ENCODE peak calls at places on chromosome 21, in ten cellular contexts. G is A673, P is fibroblast of lung, V is cardiac fibroblast, D is body of pancreas, X is breast epithelium, Z is Peyer's patch, K is cardiac muscle cell, M is transverse colon, L is stomach. B is an unnamed sample.

GRCh38 chr21:21997390-21998333 is 999.5 kb downstream of the NCAM2 start:
- DNase-seq in G (peak; percentile 77), P (no peak), V (no peak), D (no peak), X (no peak), Z (no peak), K (no peak), M (no peak), L (no peak), B (no peak)

GRCh38 chr21:38306407-38306806 is 49.6 kb downstream of the KCNJ15 start:
- DNase-seq in G (no peak), P (no peak), V (peak; percentile 95), D (no peak), X (no peak), Z (no peak), K (peak; percentile 79), M (no peak), L (no peak), B (no peak)

GRCh38 chr21:42571391-42572150 is 57.9 kb downstream of the SLC37A1 start:
- DNase-seq in G (no peak), P (no peak), V (no peak), D (peak; percentile 9), X (peak; percentile 37), Z (peak; percentile 40), K (no peak), M (no peak), L (no peak), B (no peak)

GRCh38 chr21:17854771-17855170 is 35.6 kb upstream of the C21orf91 start:
- DNase-seq in G (no peak), P (no peak), V (no peak), D (no peak), X (no peak), Z (no peak), K (no peak), M (no peak), L (no peak), B (no peak)

GRCh38 chr21:42538479-42539275 is 25.0 kb downstream of the SLC37A1 start:
- DNase-seq in G (peak; percentile 22), P (no peak), V (no peak), D (no peak), X (no peak), Z (peak; percentile 36), K (no peak), M (no peak), L (no peak), B (no peak)

GRCh38 chr21:25189497-25189896 is 417.8 kb downstream of the MRPL39 start:
- DNase-seq in G (no peak), P (no peak), V (no peak), D (no peak), X (no peak), Z (no peak), K (no peak), M (no peak), L (no peak), B (no peak)

GRCh38 chr21:43006874-43007208 is 32.5 kb downstream of the PKNOX1 start:
- DNase-seq in G (no peak), P (peak; percentile 31), V (no peak), D (no peak), X (no peak), Z (no peak), K (no peak), M (no peak), L (no peak), B (no peak)

GRCh38 chr21:14457762-14458161 is 74.8 kb upstream of the HSPA13 start:
- DNase-seq in G (no peak), P (no peak), V (no peak), D (no peak), X (no peak), Z (no peak), K (no peak), M (no peak), L (no peak), B (no peak)

DNA sequence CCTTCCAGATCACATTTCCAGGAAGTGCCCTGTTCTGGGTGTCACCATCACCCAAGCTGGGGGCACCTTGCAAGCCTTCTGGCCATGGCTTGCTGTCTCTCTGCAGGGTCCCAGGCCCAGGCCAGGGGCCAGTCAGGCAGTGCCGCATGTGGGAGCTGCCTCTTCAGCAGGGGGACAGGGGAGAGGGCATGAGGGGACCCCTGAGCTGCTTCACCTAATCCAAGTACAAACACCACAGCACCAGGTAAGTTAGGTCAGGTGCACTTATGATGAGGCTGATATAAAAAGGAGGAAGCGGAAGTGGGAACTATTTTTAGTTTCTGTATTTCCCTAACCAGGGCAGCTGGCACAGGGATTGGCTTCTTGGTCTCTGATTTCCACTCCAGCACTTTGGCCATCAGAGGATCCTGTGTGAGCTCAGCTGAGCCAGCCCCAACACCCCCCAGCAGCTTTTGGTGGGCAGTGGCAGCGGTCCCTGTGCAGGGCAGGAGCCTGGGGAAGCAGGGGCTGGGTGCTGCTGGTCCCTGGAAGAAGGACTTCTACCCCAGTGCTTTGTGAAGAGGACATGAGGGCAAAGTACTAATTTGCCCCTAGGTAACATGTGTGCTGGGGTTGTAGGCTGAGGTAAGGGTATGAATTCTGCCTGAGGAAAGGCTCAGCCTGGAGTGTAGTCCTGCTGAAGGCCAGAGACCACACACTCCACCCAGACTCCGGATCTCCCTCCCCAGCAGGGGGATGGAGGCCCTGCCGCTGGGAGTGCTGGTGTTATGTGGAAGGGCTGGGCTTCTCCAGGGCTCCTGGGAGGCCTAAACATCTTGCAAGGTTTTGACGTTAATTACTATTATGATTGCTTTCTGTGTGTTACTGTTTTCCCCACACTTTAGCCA is 3.3 kb upstream of the PCBP3 start:
- DNase-seq in G (no peak), P (no peak), V (no peak), D (no peak), X (no peak), Z (no peak), K (no peak), M (no peak), L (no peak), B (no peak)
- H3K4me3 ChIP-seq in G (no peak overlapping the region), P (no peak overlapping the region), V (no peak overlapping the region), D (no peak overlapping the region), X (no peak overlapping the region), Z (no peak overlapping the region), K (no peak overlapping the region), M (no peak overlapping the region), L (no peak overlapping the region), B (no peak overlapping the region)

DNA sequence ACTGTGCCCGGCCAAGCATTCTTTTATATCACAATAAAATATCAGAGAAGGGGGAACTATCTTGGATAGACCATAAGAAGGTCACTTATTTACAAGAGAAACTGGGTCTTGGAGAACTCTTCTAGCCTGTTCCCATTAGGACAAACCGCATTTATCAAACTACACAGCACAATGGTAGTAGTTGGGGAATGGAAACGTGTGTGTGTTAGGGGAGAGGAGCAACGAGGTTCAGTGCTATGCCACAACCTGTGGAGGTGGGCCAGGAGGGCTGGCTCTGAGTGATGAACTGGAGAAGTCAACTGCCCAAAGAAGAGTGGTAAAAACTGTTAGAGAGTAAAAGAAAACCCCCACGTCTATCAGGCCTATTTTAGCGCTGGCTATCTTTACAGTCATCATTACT is 1.6 kb downstream of the DONSON start:
- DNase-seq in G (no peak), P (no peak), V (no peak), D (no peak), X (no peak), Z (no peak), K (no peak), M (no peak), L (no peak), B (no peak)
- H3K4me3 ChIP-seq in G (peak overlapping the region; percentile 98), P (peak overlapping the region; percentile 88), V (no peak overlapping the region), D (no peak overlapping the region), X (no peak overlapping the region), Z (no peak overlapping the region), K (no peak overlapping the region), M (no peak overlapping the region), L (no peak overlapping the region), B (peak overlapping the region; percentile 86)

GRCh38 chr21:28253378-28253777 is 739.3 kb downstream of the LTN1 start:
- DNase-seq in G (peak; percentile 9), P (peak; percentile 39), V (peak; percentile 70), D (no peak), X (no peak), Z (no peak), K (peak; percentile 58), M (no peak), L (no peak), B (no peak)

GRCh38 chr21:28257276-28257675 is 735.4 kb downstream of the LTN1 start:
- DNase-seq in G (no peak), P (no peak), V (peak; percentile 63), D (no peak), X (no peak), Z (no peak), K (peak; percentile 81), M (no peak), L (no peak), B (no peak)

GRCh38 chr21:28252923-28253322 is 739.8 kb downstream of the LTN1 start:
- DNase-seq in G (no peak), P (no peak), V (peak; percentile 25), D (no peak), X (no peak), Z (no peak), K (no peak), M (no peak), L (no peak), B (no peak)

GRCh38 chr21:28253971-28254370 is 738.7 kb downstream of the LTN1 start:
- DNase-seq in G (no peak), P (no peak), V (no peak), D (no peak), X (no peak), Z (no peak), K (no peak), M (no peak), L (no peak), B (no peak)

DNA sequence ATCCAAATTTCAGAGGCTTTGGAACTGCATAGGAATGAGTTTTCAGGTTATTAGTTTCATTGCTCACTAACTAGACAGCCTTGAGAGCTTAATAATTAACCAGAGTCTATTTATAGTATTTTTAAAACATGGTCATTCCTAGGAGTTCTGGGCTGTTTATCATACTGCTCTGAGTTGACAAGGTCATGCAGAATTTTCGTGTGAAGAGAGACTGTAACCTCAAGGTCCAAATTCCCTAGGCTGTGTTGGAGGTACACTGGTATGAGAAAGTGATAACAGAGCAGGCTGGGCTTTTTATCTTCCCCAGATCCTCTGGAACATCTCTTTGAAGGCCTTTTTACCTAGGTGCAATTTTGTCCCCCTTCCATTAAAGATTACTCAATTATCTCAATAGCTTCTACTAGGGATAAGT is 736.3 kb downstream of the LTN1 start:
- DNase-seq in G (no peak), P (no peak), V (peak; percentile 28), D (no peak), X (no peak), Z (no peak), K (no peak), M (no peak), L (no peak), B (no peak)
- H3K4me3 ChIP-seq in G (no peak overlapping the region), P (no peak overlapping the region), V (no peak overlapping the region), D (no peak overlapping the region), X (no peak overlapping the region), Z (no peak overlapping the region), K (no peak overlapping the region), M (no peak overlapping the region), L (no peak overlapping the region), B (no peak overlapping the region)

GRCh38 chr21:36700961-36701911 is 2.3 kb downstream of the SIM2 start:
- DNase-seq in G (no peak), P (no peak), V (no peak), D (no peak), X (no peak), Z (no peak), K (no peak), M (no peak), L (no peak), B (no peak)

GRCh38 chr21:36701912-36702621 is 3.2 kb downstream of the SIM2 start:
- DNase-seq in G (no peak), P (no peak), V (no peak), D (no peak), X (no peak), Z (peak; percentile 19), K (no peak), M (no peak), L (no peak), B (no peak)

GRCh38 chr21:36699026-36699545 is at the start of gene SIM2:
- DNase-seq in G (peak; percentile 64), P (no peak), V (no peak), D (no peak), X (no peak), Z (no peak), K (peak; percentile 32), M (no peak), L (peak; percentile 90), B (no peak)

GRCh38 chr21:36699546-36700294 is 805 bp downstream of the SIM2 start:
- DNase-seq in G (no peak), P (no peak), V (no peak), D (no peak), X (no peak), Z (no peak), K (no peak), M (no peak), L (no peak), B (no peak)

DNA sequence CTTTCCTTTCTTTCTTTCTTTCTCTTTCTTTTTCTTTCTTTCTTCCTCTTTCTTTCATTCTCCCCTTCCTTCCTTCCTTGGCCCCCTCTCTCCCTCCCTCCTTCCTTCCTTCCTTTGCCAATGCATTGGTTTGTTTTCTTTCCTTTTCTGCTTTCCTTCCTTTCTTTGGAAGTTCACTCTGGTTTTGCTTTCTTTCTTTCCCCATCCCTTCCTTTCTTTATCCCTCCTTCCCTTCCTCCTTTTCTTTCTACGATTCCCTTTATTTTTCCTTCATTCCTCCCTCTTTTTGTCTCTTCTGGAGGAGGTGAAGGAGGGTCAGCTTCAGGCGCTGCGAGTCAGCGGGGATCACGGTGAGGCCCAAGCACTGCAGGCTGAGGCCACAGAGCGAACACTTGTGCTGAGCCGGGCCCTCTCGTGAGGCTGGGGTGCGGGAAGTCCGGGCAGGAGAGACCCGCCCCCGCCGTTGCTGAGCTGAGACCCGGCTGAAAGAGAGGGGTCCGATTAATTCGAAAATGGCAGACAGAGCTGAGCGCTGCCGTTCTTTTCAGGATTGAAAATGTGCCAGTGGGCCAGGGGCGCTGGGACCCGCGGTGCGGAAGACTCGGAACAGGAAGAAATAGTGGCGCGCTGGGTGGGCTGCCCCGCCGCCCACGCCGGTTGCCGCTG is 1.5 kb downstream of the SIM2 start:
- DNase-seq in G (no peak), P (no peak), V (no peak), D (no peak), X (no peak), Z (no peak), K (no peak), M (no peak), L (no peak), B (no peak)
- H3K4me3 ChIP-seq in G (peak overlapping the region; percentile 97), P (peak overlapping the region; percentile 10), V (no peak overlapping the region), D (no peak overlapping the region), X (peak overlapping the region; percentile 57), Z (no peak overlapping the region), K (peak overlapping the region; percentile 9), M (no peak overlapping the region), L (peak overlapping the region; percentile 54), B (no peak overlapping the region)